ENCODE peak calls at places on chromosomes 1 and 21, in six cellular contexts. V is kidney epithelial cell, S is right lobe of liver, M is body of pancreas, U is fibroblast of lung, E is neural progenitor cell. F is an unnamed sample.

GRCh38 chr1:67749844-67750689 is 65.1 kb downstream of the GADD45A start:
- DNase-seq in E (peak; percentile 49), M (peak; percentile 40), V (peak; percentile 89), U (peak; percentile 89), S (no peak), F (no peak)

GRCh38 chr1:206674745-206675175 is 9.9 kb upstream of the MAPKAPK2 start:
- DNase-seq in E (no peak), U (peak; percentile 100), V (peak; percentile 84), M (peak; percentile 80), S (no peak), F (no peak)

GRCh38 chr1:220785166-220786056 is 1.3 kb upstream of the MTARC1 start:
- DNase-seq in U (no peak), E (no peak), S (no peak), M (no peak), V (no peak), F (no peak)

GRCh38 chr1:108075055-108075454 is 110.1 kb upstream of the VAV3 start:
- DNase-seq in M (no peak), S (no peak), E (no peak), U (no peak), V (no peak), F (peak; percentile 48)

GRCh38 chr1:35031103-35031452 is 667 bp downstream of the ZMYM6 start:
- DNase-seq in U (peak; percentile 60), V (no peak), E (peak; percentile 43), M (peak; percentile 13), S (no peak), F (peak; percentile 57)

GRCh38 chr21:46551636-46552241 is 53.1 kb downstream of the S100B start:
- DNase-seq in E (no peak), M (peak; percentile 45), V (no peak), U (no peak), S (no peak), F (no peak)

GRCh38 chr21:45202889-45203288 is 84.8 kb downstream of the POFUT2 start:
- DNase-seq in S (no peak), E (no peak), V (no peak), M (no peak), U (no peak), F (no peak)

GRCh38 chr1:74596770-74597169 is 76.8 kb downstream of the ERICH3 start:
- DNase-seq in U (no peak), M (no peak), V (no peak), E (peak; percentile 34), S (no peak), F (no peak)

GRCh38 chr1:179230721-179231120 is 1.2 kb upstream of the ABL2 start:
- DNase-seq in S (no peak), M (no peak), U (peak; percentile 8), E (no peak), V (no peak), F (no peak)
- H3K4me3 ChIP-seq in S (no peak overlapping the region), M (no peak overlapping the region), U (no peak overlapping the region), E (no peak overlapping the region), V (no peak overlapping the region), F (no peak overlapping the region)

DNA sequence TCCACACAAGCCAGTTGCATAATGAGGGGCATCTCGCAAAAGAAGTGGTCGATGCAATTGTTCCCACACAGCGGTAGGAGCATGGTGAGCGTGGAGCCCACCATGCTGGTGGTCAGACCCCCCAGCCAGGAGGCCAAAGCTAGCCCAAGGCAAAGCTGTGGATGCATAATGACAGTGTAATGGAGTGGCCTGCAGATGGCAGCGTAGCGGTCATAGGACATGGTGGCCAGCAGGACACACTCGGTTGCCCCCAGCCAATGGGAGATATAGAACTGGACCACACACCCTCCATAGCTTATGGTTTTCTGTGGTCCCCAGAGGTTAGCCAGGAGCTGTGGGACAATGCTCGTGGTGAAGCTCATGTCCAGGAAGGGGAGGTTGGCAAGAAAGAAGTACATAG is 4.3 kb downstream of the OR2C3 start:
- DNase-seq in S (no peak), V (no peak), U (no peak), M (no peak), E (no peak), F (no peak)
- TF ChIP-seq CTCF in S (no peak), V (no peak), U (no peak), M (no peak), E (peak; percentile 6), F (no peak)

GRCh38 chr21:26843912-26844257 is 1.3 kb downstream of the ADAMTS1 start:
- DNase-seq in V (no peak), S (no peak), M (no peak), E (peak; percentile 42), U (peak; percentile 62), F (no peak)

GRCh38 chr21:26842976-26843911 is 2.0 kb downstream of the ADAMTS1 start:
- DNase-seq in M (peak; percentile 93), S (peak; percentile 81), E (peak; percentile 81), V (peak; percentile 81), U (peak; percentile 97), F (no peak)

GRCh38 chr21:26840206-26840605 is 5.0 kb downstream of the ADAMTS1 start:
- DNase-seq in U (peak; percentile 9), S (no peak), V (no peak), E (no peak), M (no peak), F (no peak)

GRCh38 chr21:26842300-26842699 is 2.9 kb downstream of the ADAMTS1 start:
- DNase-seq in M (no peak), V (no peak), E (no peak), S (no peak), U (peak; percentile 61), F (no peak)

GRCh38 chr21:26840912-26841311 is 4.3 kb downstream of the ADAMTS1 start:
- DNase-seq in U (peak; percentile 86), V (no peak), E (no peak), S (no peak), M (peak; percentile 30), F (no peak)
- H3K4me3 ChIP-seq in U (peak overlapping the region; percentile 98), V (no peak overlapping the region), E (no peak overlapping the region), S (no peak overlapping the region), M (no peak overlapping the region), F (no peak overlapping the region)

GRCh38 chr1:15951341-15952153 is 24.4 kb downstream of the ZBTB17 start:
- DNase-seq in S (no peak), V (no peak), M (no peak), U (no peak), E (no peak), F (no peak)
- TF ChIP-seq CTCF in S (no peak), V (no peak), M (no peak), U (no peak), E (no peak), F (no peak)

GRCh38 chr1:111453706-111454105 is 4.4 kb downstream of the ATP5PB start:
- DNase-seq in S (no peak), M (no peak), V (no peak), U (no peak), E (no peak), F (no peak)

GRCh38 chr1:111450185-111450584 is 921 bp downstream of the ATP5PB start:
- DNase-seq in E (no peak), V (no peak), U (no peak), S (no peak), M (no peak), F (no peak)

GRCh38 chr1:111449703-111450017 is 396 bp downstream of the ATP5PB start:
- DNase-seq in M (no peak), S (no peak), U (no peak), E (no peak), V (no peak), F (no peak)

GRCh38 chr1:111454859-111455641 is 5.8 kb downstream of the ATP5PB start:
- DNase-seq in E (no peak), M (no peak), V (no peak), U (peak; percentile 41), S (no peak), F (peak; percentile 61)

DNA sequence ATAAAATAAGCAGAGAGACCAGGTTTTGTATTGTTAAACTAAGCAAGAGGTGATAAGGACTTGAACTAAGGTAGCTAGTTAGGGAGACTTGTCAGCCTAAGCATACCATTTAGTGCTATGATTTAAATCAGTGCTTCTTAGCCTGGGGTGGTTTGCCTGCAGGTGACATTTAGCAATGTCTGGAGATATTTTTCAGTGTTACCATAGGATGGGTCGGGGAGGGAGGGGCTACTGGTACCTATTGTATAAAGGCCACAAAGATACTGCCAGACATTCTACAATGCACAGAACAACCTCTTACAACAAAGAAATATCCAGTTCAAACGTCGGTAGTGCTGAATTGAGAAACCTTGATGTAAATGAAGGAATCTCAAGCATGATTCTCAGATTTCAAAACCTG is 3.3 kb downstream of the ATP5PB start:
- DNase-seq in E (no peak), M (no peak), S (no peak), V (no peak), U (no peak), F (no peak)
- H3K4me3 ChIP-seq in E (no peak overlapping the region), M (no peak overlapping the region), S (no peak overlapping the region), V (no peak overlapping the region), U (no peak overlapping the region), F (no peak overlapping the region)

F was measured in GM12865.